ENCODE peak calls at places on chromosome 20, in four cellular contexts. V, D, Z and R are unnamed samples.

GRCh38 chr20:8018928-8019177 is 708 bp downstream of the TMX4 start:
- DNase-seq in V (no peak), D (no peak), Z (no peak), R (peak)

GRCh38 chr20:6559791-6560190 is 207.7 kb upstream of the BMP2 start:
- DNase-seq in V (no peak), D (no peak), Z (no peak), R (no peak)

GRCh38 chr20:8602389-8603116 is 466.3 kb upstream of the PLCB4 start:
- DNase-seq in V (no peak), D (no peak), Z (no peak), R (no peak)

GRCh38 chr20:51345601-51346101 is 196.9 kb downstream of the NFATC2 start:
- DNase-seq in V (no peak), D (no peak), Z (no peak), R (peak)

GRCh38 chr20:17376031-17376430 is 149.2 kb downstream of the PCSK2 start:
- DNase-seq in V (no peak), D (no peak), Z (no peak), R (no peak)

GRCh38 chr20:60071965-60072364 is 113.7 kb downstream of the CDH26 start:
- DNase-seq in V (no peak), D (no peak), Z (no peak), R (no peak)

GRCh38 chr20:60249436-60249835 is 291.2 kb downstream of the CDH26 start:
- DNase-seq in V (no peak), D (no peak), Z (no peak), R (peak)

GRCh38 chr20:35515949-35516645 is 13.4 kb downstream of the C20orf173 start:
- DNase-seq in V (no peak), D (no peak), Z (no peak), R (peak)

GRCh38 chr20:57407541-57407956 is 16.4 kb downstream of the RBM38 start:
- DNase-seq in V (no peak), D (no peak), Z (no peak), R (no peak)

GRCh38 chr20:60213126-60213893 is 255.1 kb downstream of the CDH26 start:
- DNase-seq in V (no peak), D (no peak), Z (no peak), R (no peak)

GRCh38 chr20:59836768-59837167 is 96.7 kb downstream of the SYCP2 start:
- DNase-seq in V (no peak), D (no peak), Z (no peak), R (no peak)

GRCh38 chr20:46142124-46142523 is 24.0 kb downstream of the CD40 start:
- DNase-seq in V (no peak), D (no peak), Z (no peak), R (no peak)

GRCh38 chr20:62735331-62735821 is 26.7 kb downstream of the NTSR1 start:
- DNase-seq in V (no peak), D (no peak), Z (peak), R (no peak)

GRCh38 chr20:36310215-36310981 is 4.3 kb downstream of the DLGAP4 start:
- DNase-seq in V (no peak), D (no peak), Z (no peak), R (no peak)

GRCh38 chr20:13295637-13296036 is 74.6 kb downstream of the ISM1 start:
- DNase-seq in V (no peak), D (no peak), Z (no peak), R (no peak)

GRCh38 chr20:58112017-58112781 is 116.3 kb downstream of the ANKRD60 start:
- DNase-seq in V (no peak), D (no peak), Z (no peak), R (peak)

GRCh38 chr20:1897965-1898464 is 2.8 kb downstream of the SIRPA start:
- DNase-seq in V (no peak), D (no peak), Z (no peak), R (no peak)

GRCh38 chr20:956330-956951 is 40.3 kb upstream of the ANGPT4 start:
- DNase-seq in V (peak), D (peak), Z (peak), R (peak)

GRCh38 chr20:13322621-13323020 is 101.5 kb downstream of the ISM1 start:
- DNase-seq in V (peak), D (no peak), Z (no peak), R (no peak)

GRCh38 chr20:51570755-51571469 is 28.4 kb upstream of the NFATC2 start:
- DNase-seq in V (no peak), D (no peak), Z (no peak), R (no peak)

GRCh38 chr20:36144336-36144735 is 10.2 kb upstream of the EPB41L1 start:
- DNase-seq in V (no peak), D (no peak), Z (no peak), R (no peak)

GRCh38 chr20:51542894-51543788 is 622 bp upstream of the NFATC2 start:
- DNase-seq in V (no peak), D (no peak), Z (no peak), R (no peak)

GRCh38 chr20:1964659-1965405 is 29.0 kb downstream of the PDYN start:
- DNase-seq in V (no peak), D (no peak), Z (no peak), R (no peak)

GRCh38 chr20:36093025-36093803 is 61.3 kb upstream of the EPB41L1 start:
- DNase-seq in V (no peak), D (no peak), Z (peak), R (peak)

GRCh38 chr20:63043348-63044203 is 36.8 kb upstream of the BHLHE23 start:
- DNase-seq in V (no peak), D (no peak), Z (no peak), R (no peak)

GRCh38 chr20:24950836-24951525 is 1.9 kb downstream of the CST7 start:
- DNase-seq in V (no peak), D (no peak), Z (no peak), R (no peak)

GRCh38 chr20:24952376-24953203 is 3.5 kb downstream of the CST7 start:
- DNase-seq in V (no peak), D (no peak), Z (no peak), R (no peak)

GRCh38 chr20:24953204-24953565 is 4.1 kb downstream of the CST7 start:
- DNase-seq in V (no peak), D (no peak), Z (no peak), R (no peak)

GRCh38 chr20:24950128-24950835 is 1.2 kb downstream of the CST7 start:
- DNase-seq in V (no peak), D (no peak), Z (no peak), R (no peak)

GRCh38 chr20:24951536-24952047 is 2.5 kb downstream of the CST7 start:
- DNase-seq in V (no peak), D (no peak), Z (no peak), R (no peak)
- TF ChIP-seq NR3C1 in V (no peak), D (no peak), Z (no peak), R (no peak)

DNA sequence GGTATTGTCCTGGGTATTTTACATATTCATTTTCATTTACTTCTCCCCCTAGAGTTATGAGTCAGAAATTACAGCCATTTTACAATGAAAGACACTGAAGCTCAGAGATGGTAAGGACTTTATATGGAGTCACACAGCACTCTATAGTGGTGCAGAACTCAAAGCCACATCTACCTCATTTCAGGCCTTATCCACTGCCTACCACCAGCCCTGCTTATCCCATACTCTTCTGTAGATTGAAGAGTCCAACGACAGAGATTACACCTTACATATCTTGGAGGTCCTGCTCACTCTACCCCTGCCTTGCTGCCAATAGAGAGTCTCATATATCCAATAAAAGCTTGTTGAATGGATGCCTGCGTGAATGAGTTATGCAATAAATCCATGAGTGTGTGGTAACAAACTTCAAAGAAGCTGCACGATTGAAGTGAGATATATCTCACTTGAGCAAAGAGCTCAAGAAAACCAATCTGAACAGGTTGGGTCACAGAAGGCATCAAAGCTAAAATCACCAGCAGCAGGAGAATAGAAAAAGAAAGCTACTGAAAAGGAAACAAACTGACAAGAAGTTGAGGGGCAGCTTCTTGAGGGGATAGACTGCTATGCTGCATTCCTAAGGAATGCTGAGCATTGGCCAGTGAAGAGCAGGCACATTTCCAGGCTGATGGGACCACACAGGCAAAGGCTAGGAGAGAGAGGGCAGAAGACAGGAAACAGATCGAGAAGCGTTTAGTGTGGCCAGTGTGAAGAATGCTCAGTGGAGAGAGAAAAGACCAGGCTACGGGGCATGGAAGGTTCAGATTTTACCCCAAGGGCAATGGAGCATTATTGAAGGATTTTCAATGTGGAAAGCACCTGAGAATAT is 585.6 kb downstream of the DHX35 start:
- DNase-seq in V (no peak), D (no peak), Z (no peak), R (no peak)
- TF ChIP-seq HMGXB4 in V (no peak), D (no peak), Z (no peak), R (no peak)

GRCh38 chr20:48531505-48531904 is 296.3 kb downstream of the PREX1 start:
- DNase-seq in V (no peak), D (no peak), Z (no peak), R (no peak)
- TF ChIP-seq NR3C1 in V (no peak), D (no peak), Z (no peak), R (no peak)

GRCh38 chr20:53214392-53214791 is 242.2 kb downstream of the TSHZ2 start:
- DNase-seq in V (no peak), D (no peak), Z (no peak), R (no peak)

GRCh38 chr20:53215166-53215565 is 243.0 kb downstream of the TSHZ2 start:
- DNase-seq in V (no peak), D (no peak), Z (no peak), R (no peak)

GRCh38 chr20:53216478-53216855 is 244.3 kb downstream of the TSHZ2 start:
- DNase-seq in V (no peak), D (no peak), Z (no peak), R (no peak)

GRCh38 chr20:53220482-53221307 is 248.5 kb downstream of the TSHZ2 start:
- DNase-seq in V (no peak), D (no peak), Z (no peak), R (no peak)

DNA sequence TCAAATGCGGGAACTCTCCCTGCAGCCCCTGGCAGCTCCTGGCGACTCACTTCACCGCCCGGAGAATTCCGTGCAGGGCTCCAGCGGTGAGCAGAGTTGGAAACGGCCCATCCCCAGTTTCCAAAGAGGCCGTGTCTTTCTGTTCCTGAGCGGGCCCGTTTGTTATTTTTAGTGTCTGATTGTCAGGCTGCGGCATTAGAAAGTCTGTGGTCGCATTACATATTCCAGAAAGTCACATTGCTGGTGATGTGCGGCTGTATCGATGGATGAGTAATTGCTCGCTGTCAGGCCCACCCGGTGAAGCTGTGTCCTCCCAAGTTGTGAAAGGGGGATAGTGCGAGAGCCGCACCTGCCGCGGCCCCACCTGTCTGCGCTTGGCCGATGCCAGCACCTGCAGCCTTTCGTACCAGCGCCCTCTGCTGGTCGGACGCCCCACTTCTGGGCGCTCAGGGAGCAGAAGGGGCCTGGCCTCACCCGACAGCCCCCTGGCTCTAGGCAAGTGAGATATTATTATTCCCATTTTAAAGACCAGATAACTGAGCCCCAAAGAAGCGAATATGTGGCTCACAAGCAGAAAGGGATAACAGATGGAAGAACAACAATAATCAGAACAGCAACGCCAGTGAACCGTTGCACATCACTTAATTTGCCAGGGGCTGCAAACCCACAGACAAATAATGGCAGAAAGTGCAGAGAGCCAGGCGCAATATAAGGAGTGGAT is 244.9 kb downstream of the TSHZ2 start:
- DNase-seq in V (peak), D (peak), Z (peak), R (peak)
- TF ChIP-seq HMGXB4 in V (peak), D (peak), Z (no peak), R (no peak)

DNA sequence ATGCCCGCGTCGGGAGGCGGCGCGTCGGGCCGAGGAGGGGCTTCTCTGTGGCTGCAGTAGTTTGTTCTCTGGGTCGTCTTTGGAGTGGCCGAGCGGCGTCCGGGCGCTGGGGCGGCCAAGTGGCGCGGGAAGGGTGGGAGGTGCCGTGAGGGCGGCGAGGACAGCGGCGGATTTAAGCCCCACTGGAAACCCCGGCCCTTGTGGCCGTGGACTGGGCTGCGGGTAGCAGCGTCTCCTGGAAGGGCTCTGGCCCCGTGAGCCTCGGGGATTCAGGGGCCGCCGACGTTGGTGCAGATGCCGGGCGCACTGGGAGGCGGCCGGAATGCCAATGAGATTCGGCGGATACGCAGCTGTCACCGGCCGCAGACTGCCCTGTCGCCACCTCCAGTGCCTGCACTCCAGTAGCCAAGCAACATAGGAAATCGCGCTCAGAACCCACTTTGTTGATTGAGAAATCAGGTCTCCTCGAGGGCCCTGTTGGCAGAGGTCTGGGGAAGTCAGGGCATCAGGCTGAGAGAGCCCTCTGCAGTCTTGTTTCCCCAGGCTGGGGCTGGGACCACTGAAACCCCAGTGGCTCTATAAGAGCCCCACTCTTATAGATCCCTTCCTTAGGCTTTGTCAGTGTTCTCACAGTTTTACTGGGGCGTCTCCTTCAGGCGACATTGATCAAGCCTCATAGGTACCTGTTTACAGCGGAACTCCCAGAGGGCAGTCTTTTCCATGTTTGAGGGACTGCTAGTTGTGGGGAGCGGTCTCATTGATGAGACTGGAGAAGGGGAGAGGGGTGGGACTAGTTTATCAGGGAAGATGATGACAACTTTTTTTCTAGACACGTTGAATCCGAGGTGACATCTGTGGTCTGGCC is 642 bp downstream of the GZF1 start:
- DNase-seq in V (peak), D (peak), Z (no peak), R (no peak)
- TF ChIP-seq NR3C1 in V (no peak), D (no peak), Z (no peak), R (no peak)

GRCh38 chr20:44029848-44030230 is 115.2 kb downstream of the TOX2 start:
- DNase-seq in V (no peak), D (no peak), Z (no peak), R (no peak)

GRCh38 chr20:44030394-44030793 is 115.7 kb downstream of the TOX2 start:
- DNase-seq in V (no peak), D (no peak), Z (no peak), R (no peak)

GRCh38 chr20:44032583-44033138 is 118.0 kb downstream of the TOX2 start:
- DNase-seq in V (no peak), D (no peak), Z (no peak), R (no peak)

GRCh38 chr20:44031822-44032582 is 117.3 kb downstream of the TOX2 start:
- DNase-seq in V (no peak), D (no peak), Z (no peak), R (no peak)

DNA sequence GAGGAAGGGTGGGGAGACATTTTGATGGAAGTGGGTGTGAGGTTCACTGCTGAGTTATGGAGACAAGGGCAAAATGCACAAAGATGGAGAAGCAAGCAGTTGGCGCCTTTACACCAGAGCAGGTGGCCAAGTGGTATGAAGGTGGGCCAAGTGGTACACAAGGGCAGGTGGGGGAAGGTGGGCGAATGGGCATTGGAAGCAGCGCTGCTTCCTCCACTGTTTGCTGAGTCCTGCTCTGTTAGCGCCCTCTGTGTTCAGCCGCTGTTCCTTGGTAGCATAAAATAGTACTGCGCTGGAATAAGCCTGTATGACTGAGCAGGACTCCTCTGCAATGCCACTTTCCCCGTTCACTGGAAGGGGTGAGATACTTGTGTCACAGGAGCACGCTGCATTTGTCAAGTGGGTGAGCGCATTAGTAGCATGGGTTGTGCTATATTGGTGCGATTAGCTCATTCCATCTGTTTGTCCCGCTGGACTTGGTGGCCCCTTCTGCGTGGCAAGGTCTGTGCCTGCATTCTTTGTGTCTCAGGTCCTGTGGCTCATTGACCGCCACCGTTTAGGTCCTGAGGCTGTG is 116.4 kb downstream of the TOX2 start:
- DNase-seq in V (no peak), D (no peak), Z (no peak), R (no peak)
- TF ChIP-seq HMGXB4 in V (no peak), D (no peak), Z (no peak), R (no peak)